ENCODE peak calls at places on chromosomes 16 and 17, in seven cellular contexts. P is heart left ventricle; B is stimulated activated CD8-positive, alpha-beta memory T cell treated with anti-CD3 and anti-CD28 coated beads, Interleukin-7, amount 100 ng/mL, for 1 hour; Q is tibial nerve; W is iris pigment epithelial cell; D is M059J; J is stimulated activated CD4-positive, alpha-beta T cell treated with anti-CD3 and anti-CD28 coated beads, Interleukin-4, amount 100 ng/mL, for 48 hours. G is an unnamed sample.

GRCh38 chr17:61699694-61700093 is 108.7 kb upstream of the NACA2 start:
- DNase-seq in P (no peak), B (no peak), Q (no peak), W (no peak), D (no peak), J (no peak), G (no peak)

GRCh38 chr17:6940186-6940649 is 55.6 kb upstream of the ALOX12 start:
- DNase-seq in P (no peak), B (no peak), Q (no peak), W (no peak), D (peak; percentile 88), J (no peak), G (no peak)

GRCh38 chr17:17865035-17865434 is 28.2 kb upstream of the SREBF1 start:
- DNase-seq in P (no peak), B (no peak), Q (no peak), W (no peak), D (no peak), J (no peak), G (no peak)

GRCh38 chr17:1422907-1423306 is 22.9 kb upstream of the YWHAE start:
- DNase-seq in P (no peak), B (no peak), Q (no peak), W (peak; percentile 97), D (peak; percentile 95), J (no peak), G (no peak)

GRCh38 chr17:36069131-36069530 is 5.1 kb downstream of the CCL18 start:
- DNase-seq in P (no peak), B (no peak), Q (no peak), W (peak; percentile 40), D (no peak), J (no peak), G (no peak)

GRCh38 chr17:76567634-76568432 is 17.8 kb downstream of the ST6GALNAC2 start:
- DNase-seq in P (no peak), B (no peak), Q (no peak), W (no peak), D (peak; percentile 46), J (no peak), G (no peak)

GRCh38 chr17:3710951-3711383 is 12.7 kb upstream of the HASPIN start:
- DNase-seq in P (no peak), B (peak; percentile 45), Q (no peak), W (peak; percentile 87), D (peak; percentile 68), J (peak; percentile 42), G (no peak)

GRCh38 chr17:4480929-4481898 is 17.5 kb upstream of the SPNS2 start:
- DNase-seq in P (no peak), B (no peak), Q (no peak), W (no peak), D (no peak), J (no peak), G (no peak)

GRCh38 chr16:87780385-87780989 is 14.7 kb upstream of the KLHDC4 start:
- DNase-seq in P (no peak), B (no peak), Q (no peak), W (peak; percentile 65), D (peak; percentile 71), J (peak; percentile 33), G (no peak)

GRCh38 chr16:66470556-66470955 is 43.5 kb downstream of the BEAN1 start:
- DNase-seq in P (no peak), B (no peak), Q (no peak), W (no peak), D (no peak), J (no peak), G (no peak)

GRCh38 chr16:9258423-9259051 is 167.1 kb downstream of the HAPSTR1 start:
- DNase-seq in P (no peak), B (no peak), Q (no peak), W (peak; percentile 2), D (peak; percentile 17), J (peak; percentile 12), G (peak; percentile 77)

GRCh38 chr17:11557727-11558452 is 40.4 kb upstream of the DNAH9 start:
- DNase-seq in P (no peak), B (no peak), Q (no peak), W (no peak), D (no peak), J (no peak), G (no peak)

GRCh38 chr16:55555436-55555835 is 11.0 kb upstream of the CAPNS2 start:
- DNase-seq in P (no peak), B (no peak), Q (no peak), W (no peak), D (no peak), J (no peak), G (no peak)

GRCh38 chr16:21644674-21645073 is 7.7 kb downstream of the IGSF6 start:
- DNase-seq in P (no peak), B (no peak), Q (no peak), W (no peak), D (no peak), J (no peak), G (no peak)

GRCh38 chr17:28086519-28086918 is 44.0 kb downstream of the NLK start:
- DNase-seq in P (no peak), B (no peak), Q (no peak), W (peak; percentile 55), D (peak; percentile 56), J (no peak), G (no peak)

GRCh38 chr16:28298511-28298878 is 6.2 kb downstream of the SBK1 start:
- DNase-seq in P (no peak), B (no peak), Q (no peak), W (no peak), D (no peak), J (no peak), G (peak; percentile 76)

GRCh38 chr17:7023576-7024401 is 939 bp downstream of the BCL6B start:
- DNase-seq in P (peak; percentile 97), B (peak; percentile 84), Q (peak; percentile 87), W (peak; percentile 90), D (peak; percentile 32), J (peak; percentile 96), G (peak; percentile 89)